ENCODE peak calls at places on chromosomes 12 and 14, in nine cellular contexts. T is SK-MEL-5; P is T-helper 1 cell; L is NCI-H1105 treated with DMSO at 0.1 percent for 48 hours; G is ACHN; K is kidney tubule cell; Q is A172; D is T-cell; C is stimulated activated CD8-positive, alpha-beta memory T cell treated with anti-CD3 and anti-CD28 coated beads, Interleukin-2, amount 100 ng/mL, for 1 hour. U is an unnamed sample.

GRCh38 chr14:90829677-90830076 is 13.4 kb upstream of the TTC7B start:
- DNase-seq in Q (no peak), D (no peak), K (no peak), P (no peak), L (no peak), G (no peak), T (no peak), C (no peak), U (no peak)

GRCh38 chr12:45705404-45705803 is 24.1 kb upstream of the ARID2 start:
- DNase-seq in C (no peak), T (no peak), P (no peak), G (no peak), K (no peak), D (no peak), L (no peak), Q (no peak), U (no peak)

GRCh38 chr12:8894378-8894777 is 19.9 kb upstream of the PHC1 start:
- DNase-seq in P (no peak), Q (no peak), L (no peak), T (peak), G (no peak), K (no peak), C (no peak), D (no peak), U (no peak)

GRCh38 chr14:58638231-58639205 is 756 bp downstream of the DACT1 start:
- DNase-seq in G (peak), D (no peak), T (peak), P (no peak), K (peak), Q (no peak), C (no peak), L (peak), U (peak)

GRCh38 chr14:48473944-48474343 is 798.5 kb upstream of the MDGA2 start:
- DNase-seq in Q (no peak), P (no peak), C (no peak), L (no peak), G (no peak), T (no peak), D (no peak), K (no peak), U (no peak)

GRCh38 chr12:89016970-89017778 is 335.1 kb downstream of the DUSP6 start:
- DNase-seq in P (peak), K (peak), D (no peak), Q (peak), G (peak), T (peak), L (peak), C (no peak), U (peak)

GRCh38 chr14:23376477-23377200 is at the start of gene CMTM5:
- DNase-seq in T (peak), Q (no peak), K (no peak), L (no peak), C (no peak), P (no peak), D (no peak), G (no peak), U (no peak)

GRCh38 chr12:55700255-55701018 is 7.3 kb downstream of the ITGA7 start:
- DNase-seq in G (no peak), D (no peak), K (no peak), T (no peak), C (no peak), Q (no peak), P (no peak), L (no peak), U (peak)

GRCh38 chr14:99207456-99207855 is 64.5 kb downstream of the BCL11B start:
- DNase-seq in G (no peak), K (peak), L (no peak), C (no peak), Q (no peak), T (no peak), D (no peak), P (no peak), U (no peak)

GRCh38 chr12:43832506-43833168 is 3.2 kb upstream of the TMEM117 start:
- DNase-seq in K (no peak), L (no peak), G (no peak), Q (no peak), C (no peak), T (no peak), P (no peak), D (no peak), U (no peak)

GRCh38 chr14:100900837-100901390 is 2.6 kb downstream of the RTL1 start:
- DNase-seq in C (no peak), D (no peak), T (peak), P (no peak), G (no peak), L (no peak), K (peak), Q (no peak), U (no peak)

U was measured in mammary epithelial cell.